ENCODE peak calls at places on chromosomes 16 and 17, in seven cellular contexts. One of them, this sample, is unnamed. For H3K4me1, the result is how much of the 10 kb centered on the place peaks cover.

GRCh38 chr17:39208893-39209292 is 8.8 kb downstream of the RPL19 start:
- DNase-seq in A673: peak
- DNase-seq in transverse colon: peak
- DNase-seq in PC-9: no peak
- DNase-seq in gastrocnemius medialis: peak
- DNase-seq in hepatocyte: no peak
- DNase-seq in H1: no peak
- DNase-seq in this sample: no peak

GRCh38 chr17:62898239-62898864 is 67.7 kb upstream of the TANC2 start:
- DNase-seq in gastrocnemius medialis: no peak
- DNase-seq in A673: peak
- DNase-seq in PC-9: no peak
- DNase-seq in transverse colon: no peak
- DNase-seq in H1: no peak
- DNase-seq in hepatocyte: peak
- DNase-seq in this sample: peak

GRCh38 chr16:75624921-75625334 is 1.8 kb upstream of the ADAT1 start:
- DNase-seq in A673: peak
- DNase-seq in hepatocyte: peak
- DNase-seq in H1: no peak
- DNase-seq in transverse colon: no peak
- DNase-seq in gastrocnemius medialis: no peak
- DNase-seq in PC-9: no peak
- DNase-seq in this sample: no peak

GRCh38 chr17:77429985-77430752 is 289.4 kb downstream of the SEC14L1 start:
- DNase-seq in gastrocnemius medialis: peak
- DNase-seq in transverse colon: peak
- DNase-seq in A673: peak
- DNase-seq in H1: peak
- DNase-seq in PC-9: peak
- DNase-seq in hepatocyte: peak
- DNase-seq in this sample: peak

GRCh38 chr17:50145532-50146229 is 4.8 kb downstream of the PPP1R9B start:
- DNase-seq in hepatocyte: no peak
- DNase-seq in transverse colon: no peak
- DNase-seq in gastrocnemius medialis: no peak
- DNase-seq in H1: no peak
- DNase-seq in A673: no peak
- DNase-seq in PC-9: no peak
- DNase-seq in this sample: no peak

GRCh38 chr16:50301626-50302471 is 35.5 kb downstream of the ADCY7 start:
- DNase-seq in A673: no peak
- DNase-seq in hepatocyte: peak
- DNase-seq in transverse colon: no peak
- DNase-seq in PC-9: peak
- DNase-seq in H1: peak
- DNase-seq in gastrocnemius medialis: peak
- DNase-seq in this sample: no peak

GRCh38 chr16:88662222-88662842 is 559 bp downstream of the MVD start:
- DNase-seq in A673: no peak
- DNase-seq in transverse colon: peak
- DNase-seq in PC-9: no peak
- DNase-seq in gastrocnemius medialis: no peak
- DNase-seq in H1: no peak
- DNase-seq in hepatocyte: peak
- DNase-seq in this sample: no peak

GRCh38 chr17:80904036-80904435 is 87.6 kb upstream of the CHMP6 start:
- DNase-seq in gastrocnemius medialis: no peak
- DNase-seq in PC-9: no peak
- DNase-seq in transverse colon: no peak
- DNase-seq in A673: no peak
- DNase-seq in hepatocyte: no peak
- DNase-seq in H1: no peak
- DNase-seq in this sample: no peak

GRCh38 chr17:12571606-12572005 is 94.1 kb upstream of the MYOCD start:
- DNase-seq in hepatocyte: no peak
- DNase-seq in transverse colon: no peak
- DNase-seq in A673: no peak
- DNase-seq in PC-9: no peak
- DNase-seq in H1: no peak
- DNase-seq in gastrocnemius medialis: no peak
- DNase-seq in this sample: no peak

GRCh38 chr16:63982156-63982555 is 1139.7 kb downstream of the CDH11 start:
- DNase-seq in hepatocyte: no peak
- DNase-seq in PC-9: no peak
- DNase-seq in transverse colon: no peak
- DNase-seq in H1: no peak
- DNase-seq in gastrocnemius medialis: no peak
- DNase-seq in A673: peak
- DNase-seq in this sample: no peak

GRCh38 chr17:2893422-2893914 is 97.2 kb downstream of the RAP1GAP2 start:
- DNase-seq in PC-9: peak
- DNase-seq in A673: no peak
- DNase-seq in hepatocyte: no peak
- DNase-seq in gastrocnemius medialis: no peak
- DNase-seq in transverse colon: peak
- DNase-seq in H1: no peak
- DNase-seq in this sample: no peak

GRCh38 chr16:24728891-24729242 is 584 bp upstream of the TNRC6A start:
- DNase-seq in A673: no peak
- DNase-seq in hepatocyte: no peak
- DNase-seq in gastrocnemius medialis: no peak
- DNase-seq in transverse colon: no peak
- DNase-seq in H1: no peak
- DNase-seq in PC-9: no peak
- DNase-seq in this sample: no peak

GRCh38 chr16:24721830-24722238 is 7.6 kb upstream of the TNRC6A start:
- DNase-seq in H1: no peak
- DNase-seq in gastrocnemius medialis: no peak
- DNase-seq in A673: no peak
- DNase-seq in hepatocyte: no peak
- DNase-seq in transverse colon: no peak
- DNase-seq in PC-9: no peak
- DNase-seq in this sample: no peak

GRCh38 chr16:24718967-24719521 is 10.4 kb upstream of the TNRC6A start:
- DNase-seq in hepatocyte: no peak
- DNase-seq in transverse colon: no peak
- DNase-seq in H1: no peak
- DNase-seq in gastrocnemius medialis: no peak
- DNase-seq in PC-9: no peak
- DNase-seq in A673: no peak
- DNase-seq in this sample: no peak

GRCh38 chr16:24728011-24728410 is 1.4 kb upstream of the TNRC6A start:
- DNase-seq in A673: no peak
- DNase-seq in H1: no peak
- DNase-seq in hepatocyte: no peak
- DNase-seq in transverse colon: no peak
- DNase-seq in PC-9: no peak
- DNase-seq in gastrocnemius medialis: no peak
- DNase-seq in this sample: no peak

DNA sequence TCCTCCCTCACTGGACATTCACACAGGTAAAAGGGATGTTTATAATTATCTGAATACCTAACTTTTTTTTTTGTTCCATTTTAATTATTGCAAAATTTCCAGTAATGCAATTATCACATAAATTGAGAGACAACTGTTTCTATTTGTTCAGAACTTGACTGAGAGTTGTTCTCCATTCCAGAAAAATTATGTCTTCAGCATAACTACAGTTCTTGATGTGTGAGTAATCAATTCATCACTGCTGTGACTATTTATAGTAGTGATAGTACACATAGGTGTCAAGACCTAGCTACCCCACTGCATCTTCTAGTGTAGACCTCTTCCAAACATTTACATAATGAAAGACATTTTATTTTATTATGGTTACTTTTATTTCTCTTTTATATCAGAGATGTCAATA is 5.8 kb upstream of the TNRC6A start:
- DNase-seq in H1: no peak
- DNase-seq in transverse colon: no peak
- DNase-seq in PC-9: no peak
- DNase-seq in A673: no peak
- DNase-seq in hepatocyte: no peak
- DNase-seq in gastrocnemius medialis: no peak
- DNase-seq in this sample: no peak
- H3K4me1 ChIP-seq in H1: under half
- H3K4me1 ChIP-seq in transverse colon: under half
- H3K4me1 ChIP-seq in PC-9: under half
- H3K4me1 ChIP-seq in A673: under half
- H3K4me1 ChIP-seq in hepatocyte: under half
- H3K4me1 ChIP-seq in gastrocnemius medialis: under half
- H3K4me1 ChIP-seq in this sample: under half

GRCh38 chr16:31380201-31380600 is 12.9 kb upstream of the ITGAD start:
- DNase-seq in transverse colon: no peak
- DNase-seq in PC-9: no peak
- DNase-seq in H1: no peak
- DNase-seq in A673: no peak
- DNase-seq in hepatocyte: no peak
- DNase-seq in gastrocnemius medialis: no peak
- DNase-seq in this sample: no peak
- TF ChIP-seq CTCF in transverse colon: no peak
- TF ChIP-seq CTCF in PC-9: no peak
- TF ChIP-seq CTCF in H1: no peak
- TF ChIP-seq CTCF in A673: no peak
- TF ChIP-seq CTCF in hepatocyte: no peak
- TF ChIP-seq CTCF in gastrocnemius medialis: no peak
- TF ChIP-seq CTCF in this sample: no peak

DNA sequence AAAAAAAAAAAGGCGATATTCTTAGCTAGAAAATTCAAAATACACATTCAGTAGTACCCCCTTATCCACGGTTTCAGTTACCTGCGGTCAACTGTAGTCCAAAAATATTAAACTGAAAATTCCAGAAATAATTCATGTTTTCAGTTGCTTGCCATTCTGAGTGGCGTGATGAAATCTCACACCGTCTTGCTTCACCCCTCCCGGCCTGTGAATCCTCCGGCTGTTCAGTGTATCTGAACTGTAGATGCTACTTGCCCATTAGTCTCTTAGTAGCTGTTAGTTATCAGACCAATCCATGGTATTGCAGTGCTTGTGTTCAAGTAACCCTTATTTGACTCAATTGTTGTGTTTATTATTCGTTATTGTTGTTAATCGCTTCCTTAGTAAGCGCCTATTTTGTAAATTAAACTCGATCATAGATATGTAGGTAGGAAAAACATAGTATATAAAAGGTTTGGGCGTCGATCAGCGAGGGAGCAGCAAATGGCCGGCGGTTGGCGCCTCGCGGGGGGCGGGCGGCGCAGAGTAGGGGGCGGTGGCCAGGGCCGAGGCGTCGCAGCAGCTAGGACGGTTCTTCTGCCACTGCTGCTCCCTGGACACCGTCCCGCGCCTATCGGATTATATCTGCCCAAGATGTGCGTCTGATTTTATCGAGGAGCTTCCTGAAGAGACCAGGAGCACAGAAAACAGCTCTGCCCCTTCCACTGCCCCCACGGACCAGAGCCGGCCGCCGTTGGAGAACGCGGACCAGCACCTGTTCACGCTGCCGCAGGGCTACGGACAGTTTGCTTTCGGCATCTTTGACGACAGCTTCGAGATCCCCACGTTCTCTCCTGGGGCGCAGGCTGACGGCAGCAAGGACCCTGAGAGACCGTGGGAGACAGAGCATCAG is 39.8 kb upstream of the AKAP1 start:
- DNase-seq in transverse colon: no peak
- DNase-seq in PC-9: no peak
- DNase-seq in H1: no peak
- DNase-seq in gastrocnemius medialis: no peak
- DNase-seq in hepatocyte: no peak
- DNase-seq in A673: no peak
- DNase-seq in this sample: no peak
- H3K4me1 ChIP-seq in transverse colon: under half
- H3K4me1 ChIP-seq in PC-9: under half
- H3K4me1 ChIP-seq in H1: under half
- H3K4me1 ChIP-seq in gastrocnemius medialis: under half
- H3K4me1 ChIP-seq in hepatocyte: under half
- H3K4me1 ChIP-seq in A673: under half
- H3K4me1 ChIP-seq in this sample: under half

GRCh38 chr17:82528484-82529265 is 9.1 kb downstream of the FOXK2 start:
- DNase-seq in hepatocyte: peak
- DNase-seq in PC-9: peak
- DNase-seq in H1: no peak
- DNase-seq in transverse colon: peak
- DNase-seq in gastrocnemius medialis: peak
- DNase-seq in A673: peak
- DNase-seq in this sample: peak
- TF ChIP-seq CTCF in hepatocyte: peak
- TF ChIP-seq CTCF in PC-9: no peak
- TF ChIP-seq CTCF in H1: peak
- TF ChIP-seq CTCF in transverse colon: peak
- TF ChIP-seq CTCF in gastrocnemius medialis: peak
- TF ChIP-seq CTCF in A673: peak
- TF ChIP-seq CTCF in this sample: peak

DNA sequence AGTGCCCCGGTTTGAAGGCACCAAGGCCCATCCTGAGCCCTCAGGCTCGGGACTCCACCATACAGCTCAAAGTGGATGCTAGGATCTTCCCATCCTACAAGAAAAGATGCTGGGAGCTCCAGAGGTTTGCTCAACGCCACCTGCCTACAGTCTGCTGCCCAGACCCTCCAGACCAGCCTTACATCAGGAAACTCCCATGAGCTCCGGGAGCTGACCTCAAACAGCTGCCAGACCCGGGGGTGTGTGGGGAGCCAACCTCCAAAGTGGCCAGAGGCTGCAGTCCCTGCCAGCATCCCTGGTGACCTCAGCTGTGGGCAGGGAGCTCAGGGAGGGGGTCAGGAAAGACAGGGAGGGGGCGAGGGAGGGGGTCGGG is 43.8 kb downstream of the C16orf82 start:
- DNase-seq in PC-9: no peak
- DNase-seq in H1: no peak
- DNase-seq in gastrocnemius medialis: no peak
- DNase-seq in A673: no peak
- DNase-seq in transverse colon: no peak
- DNase-seq in hepatocyte: no peak
- DNase-seq in this sample: no peak
- H3K4me1 ChIP-seq in PC-9: under half
- H3K4me1 ChIP-seq in H1: under half
- H3K4me1 ChIP-seq in gastrocnemius medialis: under half
- H3K4me1 ChIP-seq in A673: under half
- H3K4me1 ChIP-seq in transverse colon: under half
- H3K4me1 ChIP-seq in hepatocyte: under half
- H3K4me1 ChIP-seq in this sample: under half

This sample was measured in testis.